ENCODE peak calls at places on chromosomes 3 and 15, in six cellular contexts. G is NCI-H1105 treated with DMSO at 0.1 percent for 48 hours; T is left kidney; R is lower lobe of right lung; C is activated CD4-positive, alpha-beta T cell treated with anti-CD3 and anti-CD28 coated beads, Interleukin-2, amount 50 U/mL, for 1 hour; O is activated T-cell treated with anti-CD3 and anti-CD28 coated beads, Interleukin-2, amount 50 U/mL, for 72 hours. Q is an unnamed sample.
A peak's percentile ranks its signal among the peaks of the same experiment; 100 is the strongest.

GRCh38 chr3:54837964-54838363 is 89.9 kb downstream of the LRTM1 start:
- DNase-seq in R (no peak), C (no peak), O (no peak), G (no peak), T (peak; percentile 35), Q (no peak)

GRCh38 chr3:108234387-108234957 is 12.2 kb upstream of the IFT57 start:
- DNase-seq in T (no peak), R (no peak), G (no peak), C (no peak), O (no peak), Q (no peak)

GRCh38 chr15:31307270-31308184 is 19.1 kb upstream of the KLF13 start:
- DNase-seq in G (no peak), O (no peak), R (no peak), T (no peak), C (no peak), Q (no peak)

GRCh38 chr3:117526485-117527079 is 817.0 kb downstream of the TUSC7 start:
- DNase-seq in G (peak; percentile 49), R (no peak), T (peak; percentile 49), C (no peak), O (peak; percentile 2), Q (peak; percentile 14)

GRCh38 chr3:30804983-30805382 is 89.5 kb downstream of the GADL1 start:
- DNase-seq in C (no peak), O (no peak), G (no peak), R (no peak), T (no peak), Q (no peak)

GRCh38 chr3:184399410-184399809 is 19.6 kb downstream of the CHRD start:
- DNase-seq in G (no peak), R (no peak), C (no peak), O (no peak), T (peak; percentile 38), Q (peak; percentile 75)

GRCh38 chr15:65957451-65957850 is 88.2 kb downstream of the RAB11A start:
- DNase-seq in R (no peak), T (no peak), C (no peak), G (peak; percentile 90), O (no peak), Q (no peak)

GRCh38 chr3:161038725-161039124 is 66.4 kb downstream of the B3GALNT1 start:
- DNase-seq in C (no peak), T (no peak), G (no peak), R (no peak), O (no peak), Q (no peak)

GRCh38 chr3:152339881-152340505 is 71.3 kb downstream of the MBNL1 start:
- DNase-seq in G (no peak), R (no peak), O (no peak), T (peak; percentile 17), C (no peak), Q (no peak)

GRCh38 chr3:84983490-84983889 is 24.7 kb downstream of the CADM2 start:
- DNase-seq in T (no peak), G (no peak), R (no peak), O (no peak), C (no peak), Q (no peak)

GRCh38 chr15:68701886-68702285 is 118.8 kb downstream of the ANP32A start:
- DNase-seq in R (no peak), C (no peak), T (no peak), G (no peak), O (no peak), Q (no peak)

GRCh38 chr3:12875857-12876451 is 34.6 kb upstream of the RPL32 start:
- DNase-seq in O (peak; percentile 19), R (peak; percentile 68), T (peak; percentile 94), G (no peak), C (peak; percentile 23), Q (no peak)

Q was measured in MG63.